ENCODE peak calls at places on chromosome 1, in eight cellular contexts. W is ovary, D is tibial nerve, L is heart left ventricle, Y is brain microvascular endothelial cell, M is neural progenitor cell, H is Caco-2, J is lower lobe of right lung. Z is an unnamed sample.

GRCh38 chr1:5975133-5975880 is 16.9 kb downstream of the NPHP4 start:
- DNase-seq in W (peak; percentile 63), D (no peak), L (no peak), Y (peak; percentile 45), M (peak; percentile 67), H (peak; percentile 40), J (no peak), Z (no peak)

GRCh38 chr1:44976252-44976651 is 10.1 kb downstream of the EIF2B3 start:
- DNase-seq in W (no peak), D (no peak), L (no peak), Y (no peak), M (no peak), H (no peak), J (no peak), Z (no peak)

GRCh38 chr1:218384576-218384975 is 39.4 kb downstream of the TGFB2 start:
- DNase-seq in W (no peak), D (no peak), L (no peak), Y (peak; percentile 76), M (no peak), H (no peak), J (no peak), Z (no peak)

GRCh38 chr1:85328713-85329376 is 52.4 kb upstream of the BCL10 start:
- DNase-seq in W (no peak), D (no peak), L (no peak), Y (peak; percentile 98), M (no peak), H (peak; percentile 70), J (no peak), Z (no peak)

GRCh38 chr1:36966242-36966641 is 68.1 kb downstream of the GRIK3 start:
- DNase-seq in W (no peak), D (no peak), L (no peak), Y (peak; percentile 0), M (peak; percentile 72), H (peak; percentile 41), J (no peak), Z (no peak)

GRCh38 chr1:47848985-47849610 is 148.1 kb downstream of the TRABD2B start:
- DNase-seq in W (no peak), D (no peak), L (no peak), Y (no peak), M (no peak), H (no peak), J (no peak), Z (no peak)

GRCh38 chr1:153633161-153633746 is 612 bp upstream of the CHTOP start:
- DNase-seq in W (no peak), D (no peak), L (no peak), Y (no peak), M (no peak), H (no peak), J (peak; percentile 67), Z (no peak)

GRCh38 chr1:226128487-226129075 is 58.0 kb downstream of the ACBD3 start:
- DNase-seq in W (no peak), D (no peak), L (no peak), Y (peak; percentile 26), M (no peak), H (peak; percentile 66), J (peak; percentile 67), Z (no peak)

GRCh38 chr1:20073247-20073646 is 3.3 kb downstream of the PLA2G5 start:
- DNase-seq in W (no peak), D (no peak), L (no peak), Y (no peak), M (no peak), H (no peak), J (no peak), Z (no peak)

GRCh38 chr1:30757196-30757949 is at the start of gene LAPTM5:
- DNase-seq in W (no peak), D (no peak), L (peak; percentile 70), Y (peak; percentile 27), M (no peak), H (no peak), J (peak; percentile 87), Z (no peak)

GRCh38 chr1:231724876-231725647 is 98.5 kb downstream of the DISC1 start:
- DNase-seq in W (peak; percentile 29), D (no peak), L (no peak), Y (peak; percentile 35), M (peak; percentile 66), H (peak; percentile 64), J (peak; percentile 44), Z (no peak)

GRCh38 chr1:22847709-22848108 is 125.0 kb downstream of the LACTBL1 start:
- DNase-seq in W (no peak), D (no peak), L (no peak), Y (no peak), M (no peak), H (no peak), J (no peak), Z (no peak)

GRCh38 chr1:20285510-20285909 is 5.2 kb upstream of the VWA5B1 start:
- DNase-seq in W (no peak), D (no peak), L (no peak), Y (no peak), M (no peak), H (no peak), J (no peak), Z (no peak)

GRCh38 chr1:54126271-54126815 is 26.5 kb downstream of the CDCP2 start:
- DNase-seq in W (no peak), D (no peak), L (no peak), Y (no peak), M (no peak), H (no peak), J (no peak), Z (no peak)

GRCh38 chr1:54127594-54127993 is 25.2 kb downstream of the CDCP2 start:
- DNase-seq in W (no peak), D (no peak), L (no peak), Y (no peak), M (no peak), H (no peak), J (no peak), Z (no peak)

GRCh38 chr1:54124906-54125305 is 27.9 kb downstream of the CDCP2 start:
- DNase-seq in W (no peak), D (no peak), L (no peak), Y (no peak), M (no peak), H (no peak), J (no peak), Z (no peak)

GRCh38 chr1:54124472-54124871 is 28.3 kb downstream of the CDCP2 start:
- DNase-seq in W (no peak), D (no peak), L (no peak), Y (no peak), M (no peak), H (no peak), J (no peak), Z (no peak)

GRCh38 chr1:54125671-54126070 is 27.1 kb downstream of the CDCP2 start:
- DNase-seq in W (peak; percentile 47), D (no peak), L (no peak), Y (no peak), M (peak; percentile 49), H (peak; percentile 24), J (no peak), Z (no peak)
- TF ChIP-seq CTCF in W (no peak), D (peak; percentile 10), L (peak; percentile 30), Y (peak; percentile 60), M (peak; percentile 35), H (peak; percentile 37), J (no peak), Z (peak; percentile 10)

GRCh38 chr1:242523968-242524570 is 428 bp downstream of the PLD5 start:
- DNase-seq in W (peak; percentile 53), D (no peak), L (peak; percentile 22), Y (no peak), M (peak; percentile 85), H (peak; percentile 83), J (peak; percentile 44), Z (peak; percentile 59)

GRCh38 chr1:242523282-242523967 is 1.1 kb downstream of the PLD5 start:
- DNase-seq in W (peak; percentile 18), D (no peak), L (no peak), Y (no peak), M (peak; percentile 51), H (no peak), J (no peak), Z (no peak)

GRCh38 chr1:242525769-242526168 is 1.3 kb upstream of the PLD5 start:
- DNase-seq in W (no peak), D (no peak), L (no peak), Y (no peak), M (no peak), H (no peak), J (no peak), Z (no peak)

GRCh38 chr1:242524571-242525359 is at the start of gene PLD5:
- DNase-seq in W (peak; percentile 26), D (no peak), L (no peak), Y (no peak), M (peak; percentile 73), H (peak; percentile 44), J (no peak), Z (peak; percentile 35)

GRCh38 chr1:242525360-242525722 is 844 bp upstream of the PLD5 start:
- DNase-seq in W (no peak), D (no peak), L (no peak), Y (no peak), M (peak; percentile 49), H (no peak), J (no peak), Z (no peak)
- H3K4me3 ChIP-seq in W (peak overlapping the region; percentile 40), D (no peak overlapping the region), L (peak overlapping the region; percentile 46), Y (no peak overlapping the region), M (peak overlapping the region; percentile 88), H (peak overlapping the region; percentile 48), J (peak overlapping the region; percentile 33), Z (peak overlapping the region; percentile 9)

GRCh38 chr1:39701092-39701460 is 9.8 kb upstream of the HPCAL4 start:
- DNase-seq in W (peak; percentile 79), D (no peak), L (peak; percentile 37), Y (peak; percentile 82), M (no peak), H (no peak), J (no peak), Z (peak; percentile 21)

GRCh38 chr1:39698568-39698967 is 7.3 kb upstream of the HPCAL4 start:
- DNase-seq in W (no peak), D (no peak), L (no peak), Y (no peak), M (no peak), H (no peak), J (no peak), Z (no peak)

GRCh38 chr1:39700348-39700747 is 9.1 kb upstream of the HPCAL4 start:
- DNase-seq in W (no peak), D (no peak), L (no peak), Y (no peak), M (no peak), H (no peak), J (no peak), Z (no peak)

GRCh38 chr1:39696448-39696847 is 5.2 kb upstream of the HPCAL4 start:
- DNase-seq in W (no peak), D (no peak), L (no peak), Y (no peak), M (no peak), H (no peak), J (no peak), Z (no peak)

DNA sequence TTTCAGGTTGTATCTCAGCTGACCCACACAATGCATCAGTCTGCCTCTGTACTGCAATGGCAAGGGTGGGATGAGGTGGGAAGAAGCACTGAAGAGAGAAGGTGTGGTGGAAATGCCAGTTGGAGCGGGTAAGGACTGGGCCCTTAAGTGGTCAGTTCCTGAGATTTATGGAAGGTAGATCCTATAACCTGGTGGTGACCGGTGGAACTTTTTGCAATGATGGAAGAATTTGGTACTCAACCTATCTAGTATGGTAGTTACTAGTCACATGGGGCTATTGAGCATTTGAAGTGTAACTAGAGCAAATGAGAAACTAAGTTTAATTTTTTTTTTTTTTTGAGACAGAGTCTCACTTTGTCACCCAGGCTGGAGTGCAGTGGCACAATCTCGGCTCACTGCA is 8.2 kb upstream of the HPCAL4 start:
- DNase-seq in W (no peak), D (no peak), L (no peak), Y (no peak), M (no peak), H (no peak), J (no peak), Z (no peak)
- H3K27me3 ChIP-seq in W (no peaks in the 10 kb centered on the region), D (peaks cover 14% of the 10 kb centered on the region), L (no peaks in the 10 kb centered on the region), Y (peaks cover 8% of the 10 kb centered on the region), M (peaks cover 100% of the 10 kb centered on the region), H (no peaks in the 10 kb centered on the region), J (no peaks in the 10 kb centered on the region), Z (no peaks in the 10 kb centered on the region)

GRCh38 chr1:155173478-155174333 is at the start of gene TRIM46:
- DNase-seq in W (peak; percentile 51), D (no peak), L (peak; percentile 27), Y (peak; percentile 49), M (peak; percentile 81), H (no peak), J (no peak), Z (no peak)
- TF ChIP-seq CTCF in W (no peak), D (no peak), L (no peak), Y (no peak), M (no peak), H (no peak), J (no peak), Z (no peak)

Z was measured in uterus.